ENCODE peak calls at places on chromosomes 12 and 14, in seven cellular contexts. S is cardiac fibroblast, U is AG10803, M is Peyer's patch, N is SJSA1, Z is GM12865, R is tibial artery. Y is an unnamed sample.

GRCh38 chr14:59359451-59360124 is 105.6 kb downstream of the GPR135 start:
- DNase-seq in R (no peak), Z (peak), M (no peak), S (peak), N (no peak), U (peak), Y (no peak)

GRCh38 chr12:72264548-72265175 is 7.5 kb upstream of the TRHDE start:
- DNase-seq in S (peak), N (no peak), U (no peak), M (no peak), Z (peak), R (no peak), Y (peak)

GRCh38 chr12:31749024-31749704 is 20.3 kb upstream of the AMN1 start:
- DNase-seq in U (peak), Z (peak), M (peak), N (peak), S (peak), R (peak), Y (peak)

GRCh38 chr12:93169536-93169935 is 208.2 kb upstream of the NUDT4 start:
- DNase-seq in M (no peak), S (no peak), R (no peak), U (no peak), Z (no peak), N (no peak), Y (no peak)

GRCh38 chr12:71430756-71431155 is 8.8 kb upstream of the LGR5 start:
- DNase-seq in N (no peak), Z (no peak), S (no peak), M (no peak), R (no peak), U (no peak), Y (no peak)

GRCh38 chr14:35532783-35533356 is 1.1 kb upstream of the INSM2 start:
- DNase-seq in U (no peak), S (peak), N (no peak), Z (no peak), R (no peak), M (no peak), Y (no peak)

GRCh38 chr14:55951366-55952206 is 166.6 kb upstream of the PELI2 start:
- DNase-seq in S (no peak), R (no peak), M (no peak), Z (no peak), U (no peak), N (no peak), Y (no peak)

GRCh38 chr12:94205738-94206310 is 57.4 kb downstream of the PLXNC1 start:
- DNase-seq in Z (peak), U (no peak), R (no peak), M (no peak), N (no peak), S (no peak), Y (no peak)

GRCh38 chr12:12469386-12469785 is 93.3 kb downstream of the DUSP16 start:
- DNase-seq in Z (no peak), M (no peak), N (no peak), U (no peak), S (no peak), R (no peak), Y (no peak)

GRCh38 chr12:89789862-89790261 is 81.2 kb upstream of the ATP2B1 start:
- DNase-seq in S (peak), U (peak), M (no peak), Z (peak), N (no peak), R (no peak), Y (no peak)

GRCh38 chr12:117076410-117077372 is 22.5 kb downstream of the TESC start:
- DNase-seq in S (no peak), Z (no peak), M (no peak), U (no peak), N (no peak), R (no peak), Y (peak)

GRCh38 chr12:124566181-124567034 is 1.0 kb downstream of the NCOR2 start:
- DNase-seq in N (peak), S (peak), M (peak), R (peak), Z (peak), U (peak), Y (peak)

DNA sequence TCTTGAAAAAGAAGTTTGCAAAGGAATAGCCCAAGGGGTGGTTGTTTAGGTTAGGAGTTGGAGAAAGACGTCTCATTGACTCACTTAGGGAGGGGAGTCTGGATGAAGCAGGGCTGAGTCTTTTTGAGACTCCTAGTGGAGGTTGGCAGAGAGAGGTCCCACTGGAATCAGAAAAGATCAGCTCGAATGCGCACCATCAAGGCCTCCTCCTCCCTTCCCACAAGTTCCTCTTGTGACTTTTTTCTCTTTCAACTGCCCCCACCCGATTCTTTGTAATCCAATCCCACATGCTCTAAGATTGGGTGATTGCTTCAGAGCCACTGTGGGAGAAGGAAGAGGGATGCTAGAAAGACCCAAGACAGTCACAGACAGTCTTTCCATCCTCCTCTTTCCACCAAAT is 2.0 kb downstream of the ARHGEF40 start:
- DNase-seq in Z (no peak), R (no peak), N (no peak), S (peak), U (peak), M (no peak), Y (no peak)
- H3K4me3 ChIP-seq in Z (no peak), R (peak), N (peak), S (peak), U (peak), M (no peak), Y (no peak)

GRCh38 chr14:24156840-24157239 is 4.2 kb upstream of the IRF9 start:
- DNase-seq in Z (no peak), R (no peak), M (no peak), U (no peak), N (no peak), S (no peak), Y (no peak)
- H3K4me3 ChIP-seq in Z (no peak), R (no peak), M (no peak), U (no peak), N (no peak), S (no peak), Y (no peak)

DNA sequence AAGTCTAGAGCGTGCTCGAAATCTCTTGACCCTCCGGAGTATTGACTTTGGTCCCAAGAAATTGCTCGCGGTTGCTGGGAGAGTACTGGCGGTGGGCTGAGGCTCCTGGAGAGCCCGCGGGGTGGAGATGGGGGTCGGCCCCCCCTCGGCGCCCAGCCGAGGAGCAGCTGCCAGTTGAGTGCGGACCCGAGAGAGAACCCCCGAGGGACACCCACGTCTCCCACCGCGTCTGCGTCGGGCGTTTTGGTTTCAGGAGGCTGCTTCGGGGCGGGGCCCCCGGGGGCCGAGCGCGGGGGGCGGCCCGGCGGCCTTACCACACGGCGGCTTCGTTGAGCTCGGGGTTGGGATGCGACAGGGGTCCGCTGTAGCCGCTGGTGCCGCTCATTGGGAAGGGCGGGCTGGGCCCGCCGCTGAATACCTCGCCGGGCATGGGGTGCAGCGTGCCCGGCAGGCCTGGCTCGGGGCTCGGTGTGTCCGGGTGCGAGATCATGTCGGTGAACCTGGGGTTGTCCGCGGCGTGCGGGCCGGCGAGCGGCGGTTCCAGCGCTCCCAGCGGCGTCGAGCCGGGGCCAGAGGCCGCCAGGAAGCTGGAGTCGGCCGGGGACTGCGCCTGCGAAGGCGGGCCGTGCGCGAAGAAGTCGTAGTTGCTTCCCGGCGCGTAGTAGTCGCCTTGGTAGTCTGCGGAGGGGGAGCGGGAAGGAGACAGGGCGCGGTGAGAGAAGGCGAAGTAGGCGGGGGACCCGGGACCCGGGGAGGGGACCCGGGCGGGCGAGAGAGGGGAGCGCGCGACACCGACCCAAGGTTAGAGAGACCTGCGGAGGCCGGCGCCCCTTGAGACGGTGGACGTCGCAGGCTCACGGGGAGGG is 8.6 kb downstream of the LHX5 start:
- DNase-seq in Z (no peak), N (no peak), S (no peak), U (no peak), R (no peak), M (no peak), Y (no peak)
- H3K4me3 ChIP-seq in Z (no peak), N (no peak), S (no peak), U (no peak), R (peak), M (no peak), Y (no peak)

GRCh38 chr14:99274346-99275221 is 2.6 kb upstream of the BCL11B start:
- DNase-seq in Z (peak), U (peak), S (peak), M (peak), R (peak), N (peak), Y (peak)
- H3K4me3 ChIP-seq in Z (peak), U (peak), S (peak), M (peak), R (peak), N (peak), Y (peak)

GRCh38 chr14:102806447-102806846 is 29.2 kb downstream of the TRAF3 start:
- DNase-seq in N (no peak), M (no peak), S (no peak), U (no peak), Z (no peak), R (no peak), Y (no peak)

GRCh38 chr14:102803139-102803538 is 25.9 kb downstream of the TRAF3 start:
- DNase-seq in S (no peak), Z (no peak), U (peak), N (no peak), R (no peak), M (no peak), Y (no peak)

GRCh38 chr14:102805454-102805891 is 28.2 kb downstream of the TRAF3 start:
- DNase-seq in M (no peak), S (peak), Z (peak), N (peak), U (peak), R (no peak), Y (no peak)

GRCh38 chr14:102805941-102806340 is 28.7 kb downstream of the TRAF3 start:
- DNase-seq in N (no peak), S (no peak), M (no peak), Z (no peak), R (no peak), U (no peak), Y (no peak)

GRCh38 chr14:102804858-102805257 is 27.6 kb downstream of the TRAF3 start:
- DNase-seq in M (no peak), R (no peak), Z (no peak), U (no peak), N (no peak), S (no peak), Y (no peak)
- H3K4me3 ChIP-seq in M (no peak), R (no peak), Z (peak), U (no peak), N (no peak), S (no peak), Y (no peak)

GRCh38 chr12:115950959-115951358 is 326.5 kb downstream of the MED13L start:
- DNase-seq in N (no peak), R (no peak), M (no peak), Z (no peak), U (no peak), S (no peak), Y (no peak)
- H3K4me3 ChIP-seq in N (no peak), R (no peak), M (no peak), Z (no peak), U (no peak), S (no peak), Y (no peak)